ENCODE peak calls at places on chromosomes 11 and 22, in five cellular contexts. One of them, this sample, is unnamed.

GRCh38 chr11:116773203-116774112 is 671 bp upstream of the BUD13 start:
- DNase-seq in sigmoid colon: no peak
- DNase-seq in CD8-positive, alpha-beta memory T cell: no peak
- DNase-seq in cardiac muscle cell: no peak
- DNase-seq in transverse colon: no peak
- DNase-seq in this sample: no peak

GRCh38 chr22:47210686-47211085 is 448.2 kb downstream of the TBC1D22A start:
- DNase-seq in sigmoid colon: peak; percentile 21
- DNase-seq in CD8-positive, alpha-beta memory T cell: no peak
- DNase-seq in cardiac muscle cell: no peak
- DNase-seq in transverse colon: no peak
- DNase-seq in this sample: no peak

GRCh38 chr22:27585141-27585540 is 216.4 kb downstream of the MN1 start:
- DNase-seq in sigmoid colon: no peak
- DNase-seq in CD8-positive, alpha-beta memory T cell: no peak
- DNase-seq in cardiac muscle cell: no peak
- DNase-seq in transverse colon: no peak
- DNase-seq in this sample: no peak

GRCh38 chr11:68810164-68810563 is 31.6 kb downstream of the CPT1A start:
- DNase-seq in sigmoid colon: no peak
- DNase-seq in CD8-positive, alpha-beta memory T cell: no peak
- DNase-seq in cardiac muscle cell: peak; percentile 18
- DNase-seq in transverse colon: peak; percentile 65
- DNase-seq in this sample: no peak

GRCh38 chr11:18309691-18310090 is 12.2 kb downstream of the HPS5 start:
- DNase-seq in sigmoid colon: no peak
- DNase-seq in CD8-positive, alpha-beta memory T cell: no peak
- DNase-seq in cardiac muscle cell: no peak
- DNase-seq in transverse colon: no peak
- DNase-seq in this sample: no peak

GRCh38 chr22:28799125-28799833 is 1.1 kb downstream of the XBP1 start:
- DNase-seq in sigmoid colon: peak; percentile 91
- DNase-seq in CD8-positive, alpha-beta memory T cell: no peak
- DNase-seq in cardiac muscle cell: no peak
- DNase-seq in transverse colon: peak; percentile 69
- DNase-seq in this sample: no peak

GRCh38 chr22:32994046-32994827 is 63.9 kb downstream of the SYN3 start:
- DNase-seq in sigmoid colon: no peak
- DNase-seq in CD8-positive, alpha-beta memory T cell: no peak
- DNase-seq in cardiac muscle cell: no peak
- DNase-seq in transverse colon: no peak
- DNase-seq in this sample: no peak

GRCh38 chr22:44423556-44423955 is 74.5 kb downstream of the RTL6 start:
- DNase-seq in sigmoid colon: peak; percentile 49
- DNase-seq in CD8-positive, alpha-beta memory T cell: no peak
- DNase-seq in cardiac muscle cell: no peak
- DNase-seq in transverse colon: no peak
- DNase-seq in this sample: no peak

GRCh38 chr11:35236667-35237003 is 97.7 kb downstream of the CD44 start:
- DNase-seq in sigmoid colon: no peak
- DNase-seq in CD8-positive, alpha-beta memory T cell: no peak
- DNase-seq in cardiac muscle cell: no peak
- DNase-seq in transverse colon: no peak
- DNase-seq in this sample: no peak

GRCh38 chr11:11577246-11577855 is 44.5 kb downstream of the GALNT18 start:
- DNase-seq in sigmoid colon: no peak
- DNase-seq in CD8-positive, alpha-beta memory T cell: no peak
- DNase-seq in cardiac muscle cell: no peak
- DNase-seq in transverse colon: no peak
- DNase-seq in this sample: no peak

GRCh38 chr11:933002-933820 is 7.5 kb downstream of the AP2A2 start:
- DNase-seq in sigmoid colon: no peak
- DNase-seq in CD8-positive, alpha-beta memory T cell: no peak
- DNase-seq in cardiac muscle cell: no peak
- DNase-seq in transverse colon: no peak
- DNase-seq in this sample: no peak

GRCh38 chr11:47534707-47535251 is 18.2 kb downstream of the CELF1 start:
- DNase-seq in sigmoid colon: no peak
- DNase-seq in CD8-positive, alpha-beta memory T cell: no peak
- DNase-seq in cardiac muscle cell: no peak
- DNase-seq in transverse colon: no peak
- DNase-seq in this sample: no peak

GRCh38 chr11:47538741-47539575 is 14.0 kb downstream of the CELF1 start:
- DNase-seq in sigmoid colon: no peak
- DNase-seq in CD8-positive, alpha-beta memory T cell: no peak
- DNase-seq in cardiac muscle cell: no peak
- DNase-seq in transverse colon: no peak
- DNase-seq in this sample: no peak

GRCh38 chr11:47539681-47540039 is 13.3 kb downstream of the CELF1 start:
- DNase-seq in sigmoid colon: no peak
- DNase-seq in CD8-positive, alpha-beta memory T cell: no peak
- DNase-seq in cardiac muscle cell: no peak
- DNase-seq in transverse colon: no peak
- DNase-seq in this sample: no peak

GRCh38 chr11:47533690-47534135 is 19.2 kb downstream of the CELF1 start:
- DNase-seq in sigmoid colon: no peak
- DNase-seq in CD8-positive, alpha-beta memory T cell: no peak
- DNase-seq in cardiac muscle cell: no peak
- DNase-seq in transverse colon: no peak
- DNase-seq in this sample: no peak

DNA sequence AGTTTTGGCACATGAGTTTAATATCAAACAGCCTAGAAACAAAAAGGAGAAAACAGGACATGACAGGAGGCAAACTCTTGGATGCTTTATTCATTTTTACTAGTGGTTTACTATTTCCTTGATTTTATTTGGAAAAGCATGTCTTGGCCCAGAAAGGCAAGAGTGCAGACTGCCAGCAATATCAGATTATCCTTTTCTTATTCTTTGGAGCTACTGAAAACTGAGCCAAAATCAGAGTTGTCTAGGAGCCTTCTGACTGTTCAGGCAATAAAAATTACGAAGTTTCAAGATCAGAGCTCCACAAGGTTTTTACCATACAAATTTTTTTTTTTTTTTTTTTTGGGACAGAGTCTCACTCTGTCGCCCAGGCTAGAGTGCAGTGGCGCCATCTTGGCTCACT is 16.0 kb downstream of the CELF1 start:
- DNase-seq in sigmoid colon: no peak
- DNase-seq in CD8-positive, alpha-beta memory T cell: no peak
- DNase-seq in cardiac muscle cell: no peak
- DNase-seq in transverse colon: no peak
- DNase-seq in this sample: no peak
- H3K4me1 ChIP-seq in sigmoid colon: peaks cover 95% of the 10 kb centered on the region
- H3K4me1 ChIP-seq in CD8-positive, alpha-beta memory T cell: peaks cover 50% of the 10 kb centered on the region
- H3K4me1 ChIP-seq in cardiac muscle cell: peaks cover 21% of the 10 kb centered on the region
- H3K4me1 ChIP-seq in transverse colon: peaks cover 77% of the 10 kb centered on the region
- H3K4me1 ChIP-seq in this sample: peaks cover 1% of the 10 kb centered on the region

GRCh38 chr11:16982809-16983208 is 31.4 kb downstream of the PLEKHA7 start:
- DNase-seq in sigmoid colon: no peak
- DNase-seq in CD8-positive, alpha-beta memory T cell: no peak
- DNase-seq in cardiac muscle cell: no peak
- DNase-seq in transverse colon: no peak
- DNase-seq in this sample: no peak
- H3K4me1 ChIP-seq in sigmoid colon: no peaks in the 10 kb centered on the region
- H3K4me1 ChIP-seq in CD8-positive, alpha-beta memory T cell: peaks cover 22% of the 10 kb centered on the region
- H3K4me1 ChIP-seq in cardiac muscle cell: peaks cover 25% of the 10 kb centered on the region
- H3K4me1 ChIP-seq in transverse colon: peaks cover 49% of the 10 kb centered on the region
- H3K4me1 ChIP-seq in this sample: peaks cover 13% of the 10 kb centered on the region

GRCh38 chr11:64742940-64743590 is 877 bp downstream of the RASGRP2 start:
- DNase-seq in sigmoid colon: peak; percentile 92
- DNase-seq in CD8-positive, alpha-beta memory T cell: peak; percentile 69
- DNase-seq in cardiac muscle cell: peak; percentile 80
- DNase-seq in transverse colon: peak; percentile 80
- DNase-seq in this sample: no peak
- H3K4me1 ChIP-seq in sigmoid colon: peaks cover 46% of the 10 kb centered on the region
- H3K4me1 ChIP-seq in CD8-positive, alpha-beta memory T cell: peaks cover 31% of the 10 kb centered on the region
- H3K4me1 ChIP-seq in cardiac muscle cell: peaks cover 5% of the 10 kb centered on the region
- H3K4me1 ChIP-seq in transverse colon: peaks cover 40% of the 10 kb centered on the region
- H3K4me1 ChIP-seq in this sample: peaks cover 16% of the 10 kb centered on the region

GRCh38 chr11:118243161-118243560 is 9.0 kb downstream of the MPZL3 start:
- DNase-seq in sigmoid colon: no peak
- DNase-seq in CD8-positive, alpha-beta memory T cell: no peak
- DNase-seq in cardiac muscle cell: no peak
- DNase-seq in transverse colon: no peak
- DNase-seq in this sample: no peak
- H3K4me1 ChIP-seq in sigmoid colon: no peaks in the 10 kb centered on the region
- H3K4me1 ChIP-seq in CD8-positive, alpha-beta memory T cell: peaks cover 64% of the 10 kb centered on the region
- H3K4me1 ChIP-seq in cardiac muscle cell: peaks cover 4% of the 10 kb centered on the region
- H3K4me1 ChIP-seq in transverse colon: peaks cover 42% of the 10 kb centered on the region
- H3K4me1 ChIP-seq in this sample: no peaks in the 10 kb centered on the region

GRCh38 chr11:73982990-73983763 is 534 bp upstream of the UCP2 start:
- DNase-seq in sigmoid colon: peak; percentile 97
- DNase-seq in CD8-positive, alpha-beta memory T cell: peak; percentile 88
- DNase-seq in cardiac muscle cell: peak; percentile 93
- DNase-seq in transverse colon: peak; percentile 95
- DNase-seq in this sample: peak; percentile 82
- H3K4me1 ChIP-seq in sigmoid colon: peaks cover 17% of the 10 kb centered on the region
- H3K4me1 ChIP-seq in CD8-positive, alpha-beta memory T cell: peaks cover 39% of the 10 kb centered on the region
- H3K4me1 ChIP-seq in cardiac muscle cell: peaks cover 8% of the 10 kb centered on the region
- H3K4me1 ChIP-seq in transverse colon: peaks cover 40% of the 10 kb centered on the region
- H3K4me1 ChIP-seq in this sample: peaks cover 4% of the 10 kb centered on the region

GRCh38 chr11:9752091-9752490 is 88.2 kb downstream of the SWAP70 start:
- DNase-seq in sigmoid colon: no peak
- DNase-seq in CD8-positive, alpha-beta memory T cell: no peak
- DNase-seq in cardiac muscle cell: no peak
- DNase-seq in transverse colon: no peak
- DNase-seq in this sample: no peak
- H3K4me1 ChIP-seq in sigmoid colon: peaks cover 17% of the 10 kb centered on the region
- H3K4me1 ChIP-seq in CD8-positive, alpha-beta memory T cell: no peaks in the 10 kb centered on the region
- H3K4me1 ChIP-seq in cardiac muscle cell: peaks cover 2% of the 10 kb centered on the region
- H3K4me1 ChIP-seq in transverse colon: peaks cover 19% of the 10 kb centered on the region
- H3K4me1 ChIP-seq in this sample: no peaks in the 10 kb centered on the region

GRCh38 chr11:117826360-117826635 is 1.8 kb upstream of the FXYD2 start:
- DNase-seq in sigmoid colon: peak; percentile 46
- DNase-seq in CD8-positive, alpha-beta memory T cell: no peak
- DNase-seq in cardiac muscle cell: no peak
- DNase-seq in transverse colon: no peak
- DNase-seq in this sample: no peak

GRCh38 chr11:117825538-117826359 is 1.2 kb upstream of the FXYD2 start:
- DNase-seq in sigmoid colon: peak; percentile 53
- DNase-seq in CD8-positive, alpha-beta memory T cell: no peak
- DNase-seq in cardiac muscle cell: no peak
- DNase-seq in transverse colon: peak; percentile 3
- DNase-seq in this sample: no peak

GRCh38 chr11:117823294-117823940 is 1.1 kb downstream of the FXYD2 start:
- DNase-seq in sigmoid colon: peak; percentile 75
- DNase-seq in CD8-positive, alpha-beta memory T cell: no peak
- DNase-seq in cardiac muscle cell: no peak
- DNase-seq in transverse colon: peak; percentile 13
- DNase-seq in this sample: no peak

GRCh38 chr11:117823941-117824420 is 563 bp downstream of the FXYD2 start:
- DNase-seq in sigmoid colon: peak; percentile 88
- DNase-seq in CD8-positive, alpha-beta memory T cell: no peak
- DNase-seq in cardiac muscle cell: no peak
- DNase-seq in transverse colon: peak; percentile 29
- DNase-seq in this sample: no peak

GRCh38 chr11:117824571-117825537 is at the start of gene FXYD2:
- DNase-seq in sigmoid colon: peak; percentile 87
- DNase-seq in CD8-positive, alpha-beta memory T cell: no peak
- DNase-seq in cardiac muscle cell: no peak
- DNase-seq in transverse colon: peak; percentile 36
- DNase-seq in this sample: no peak
- H3K4me1 ChIP-seq in sigmoid colon: peaks cover 51% of the 10 kb centered on the region
- H3K4me1 ChIP-seq in CD8-positive, alpha-beta memory T cell: peaks cover 54% of the 10 kb centered on the region
- H3K4me1 ChIP-seq in cardiac muscle cell: peaks cover 4% of the 10 kb centered on the region
- H3K4me1 ChIP-seq in transverse colon: peaks cover 41% of the 10 kb centered on the region
- H3K4me1 ChIP-seq in this sample: peaks cover 6% of the 10 kb centered on the region

DNA sequence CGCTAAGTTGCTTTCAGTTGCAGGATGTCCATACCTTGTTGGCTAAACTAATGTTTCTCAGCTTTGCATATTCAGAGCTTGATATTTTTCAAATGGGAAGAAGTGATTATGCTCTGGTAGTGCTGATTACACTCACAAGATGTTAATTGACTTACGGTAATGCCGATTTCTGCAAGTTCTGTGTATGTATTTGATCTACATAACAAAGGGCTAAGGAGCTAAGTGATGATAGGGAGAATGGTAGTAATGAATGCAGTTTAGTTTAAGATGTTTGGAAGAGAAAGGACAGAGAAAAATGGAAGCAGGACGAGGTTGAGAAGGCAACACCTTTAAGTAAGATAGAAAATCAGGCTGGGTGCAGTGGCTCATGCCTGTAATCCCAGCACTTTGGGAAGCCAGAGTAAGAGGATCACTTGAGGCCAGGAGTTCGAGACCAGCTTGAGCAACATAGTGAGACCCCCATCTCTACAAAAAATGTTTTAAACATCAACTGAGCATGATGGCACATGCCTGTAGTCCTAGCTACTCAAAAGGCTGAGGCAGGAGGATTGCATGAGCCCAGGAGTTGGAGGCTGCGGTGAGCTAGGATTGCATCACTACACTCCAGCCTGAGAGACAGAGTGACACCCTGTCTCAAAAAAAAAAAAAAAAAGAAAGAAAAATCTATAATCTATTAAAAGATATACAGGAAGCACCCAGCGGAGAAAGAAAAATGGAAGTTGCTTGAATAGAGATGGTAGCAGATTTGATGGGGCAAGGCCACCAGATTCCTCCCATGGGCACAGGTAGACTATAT is 61.6 kb downstream of the FAM83F start:
- DNase-seq in sigmoid colon: no peak
- DNase-seq in CD8-positive, alpha-beta memory T cell: no peak
- DNase-seq in cardiac muscle cell: no peak
- DNase-seq in transverse colon: no peak
- DNase-seq in this sample: no peak
- H3K4me1 ChIP-seq in sigmoid colon: peaks cover 31% of the 10 kb centered on the region
- H3K4me1 ChIP-seq in CD8-positive, alpha-beta memory T cell: peaks cover 73% of the 10 kb centered on the region
- H3K4me1 ChIP-seq in cardiac muscle cell: peaks cover 14% of the 10 kb centered on the region
- H3K4me1 ChIP-seq in transverse colon: peaks cover 50% of the 10 kb centered on the region
- H3K4me1 ChIP-seq in this sample: peaks cover 4% of the 10 kb centered on the region